ENCODE peak calls at places on chromosomes 3 and 15, in five cellular contexts. Q is fibroblast of mammary gland, Y is neural crest cell, F is fibroblast of the aortic adventitia, A is heart right ventricle. P is an unnamed sample.

GRCh38 chr15:35680951-35681350 is 135.0 kb upstream of the DPH6 start:
- DNase-seq in Q (no peak), Y (no peak), F (no peak), A (no peak), P (no peak)

GRCh38 chr3:66487475-66487874 is 13.3 kb downstream of the LRIG1 start:
- DNase-seq in Q (peak; percentile 87), Y (no peak), F (no peak), A (no peak), P (no peak)

GRCh38 chr3:10319804-10320203 is 1.1 kb downstream of the SEC13 start:
- DNase-seq in Q (no peak), Y (no peak), F (no peak), A (no peak), P (no peak)

GRCh38 chr3:195450731-195451229 is 8.0 kb upstream of the ACAP2 start:
- DNase-seq in Q (peak; percentile 83), Y (no peak), F (peak; percentile 86), A (peak; percentile 5), P (no peak)

GRCh38 chr15:44726568-44727461 is 9.5 kb upstream of the TRIM69 start:
- DNase-seq in Q (peak; percentile 96), Y (no peak), F (peak; percentile 92), A (peak; percentile 69), P (no peak)

GRCh38 chr3:25768851-25769250 is 14.4 kb downstream of the NGLY1 start:
- DNase-seq in Q (no peak), Y (no peak), F (no peak), A (no peak), P (no peak)

GRCh38 chr15:64566629-64567427 is 106.5 kb downstream of the ZNF609 start:
- DNase-seq in Q (no peak), Y (no peak), F (no peak), A (no peak), P (no peak)

GRCh38 chr3:189170559-189170958 is 1.2 kb upstream of the TPRG1 start:
- DNase-seq in Q (no peak), Y (no peak), F (no peak), A (no peak), P (no peak)

GRCh38 chr15:28005004-28005527 is 94.0 kb downstream of the OCA2 start:
- DNase-seq in Q (no peak), Y (no peak), F (no peak), A (no peak), P (peak; percentile 55)

GRCh38 chr15:63938486-63939061 is 104.8 kb upstream of the HERC1 start:
- DNase-seq in Q (no peak), Y (no peak), F (no peak), A (no peak), P (no peak)

GRCh38 chr3:110494728-110495127 is 576.9 kb upstream of the NECTIN3 start:
- DNase-seq in Q (no peak), Y (no peak), F (no peak), A (no peak), P (no peak)

GRCh38 chr3:164897335-164897734 is 181.0 kb downstream of the SI start:
- DNase-seq in Q (no peak), Y (no peak), F (no peak), A (no peak), P (no peak)

GRCh38 chr3:107208100-107208499 is 169.1 kb upstream of the CCDC54 start:
- DNase-seq in Q (peak; percentile 100), Y (no peak), F (peak; percentile 99), A (peak; percentile 81), P (no peak)

GRCh38 chr3:9793161-9793781 is 389 bp downstream of the ARPC4 start:
- DNase-seq in Q (peak; percentile 51), Y (no peak), F (peak; percentile 52), A (peak; percentile 20), P (no peak)

GRCh38 chr3:85020828-85021227 is 62.0 kb downstream of the CADM2 start:
- DNase-seq in Q (no peak), Y (no peak), F (no peak), A (no peak), P (no peak)

GRCh38 chr15:63551400-63551799 is 45.8 kb upstream of the FBXL22 start:
- DNase-seq in Q (peak; percentile 72), Y (no peak), F (peak; percentile 59), A (no peak), P (no peak)

GRCh38 chr15:56052389-56053045 is 59.1 kb upstream of the NEDD4 start:
- DNase-seq in Q (peak; percentile 62), Y (no peak), F (peak; percentile 77), A (no peak), P (no peak)

GRCh38 chr3:134002326-134002725 is 27.4 kb downstream of the SLCO2A1 start:
- DNase-seq in Q (peak; percentile 80), Y (no peak), F (peak; percentile 53), A (no peak), P (no peak)

GRCh38 chr3:64214697-64215018 is 10.6 kb downstream of the PRICKLE2 start:
- DNase-seq in Q (peak; percentile 89), Y (no peak), F (peak; percentile 70), A (peak; percentile 46), P (no peak)

GRCh38 chr15:80902298-80902801 is 87.3 kb downstream of the MESD start:
- DNase-seq in Q (no peak), Y (no peak), F (no peak), A (no peak), P (no peak)

GRCh38 chr3:48879307-48879993 is 19.2 kb downstream of the SLC25A20 start:
- DNase-seq in Q (no peak), Y (no peak), F (no peak), A (no peak), P (no peak)

GRCh38 chr3:14907043-14907966 is 40.1 kb upstream of the NR2C2 start:
- DNase-seq in Q (no peak), Y (no peak), F (no peak), A (peak; percentile 31), P (no peak)

GRCh38 chr3:122705379-122705778 is 24.7 kb downstream of the PARP14 start:
- DNase-seq in Q (no peak), Y (no peak), F (no peak), A (no peak), P (no peak)

GRCh38 chr3:18740631-18741583 is 315.8 kb upstream of the SATB1 start:
- DNase-seq in Q (no peak), Y (no peak), F (no peak), A (no peak), P (no peak)

GRCh38 chr3:4979401-4980228 is at the start of gene BHLHE40:
- DNase-seq in Q (peak; percentile 27), Y (peak; percentile 33), F (peak; percentile 53), A (no peak), P (no peak)

GRCh38 chr15:68608206-68608843 is 29.5 kb downstream of the CORO2B start:
- DNase-seq in Q (peak; percentile 96), Y (no peak), F (peak; percentile 83), A (peak; percentile 84), P (no peak)

GRCh38 chr15:59437473-59437776 is 561 bp upstream of the FAM81A start:
- DNase-seq in Q (no peak), Y (no peak), F (no peak), A (no peak), P (no peak)
- TF ChIP-seq CTCF in Q (no peak), Y (no peak), F (no peak), A (no peak), P (no peak)

GRCh38 chr15:34358367-34358766 is 8.6 kb downstream of the LPCAT4 start:
- DNase-seq in Q (no peak), Y (no peak), F (no peak), A (no peak), P (no peak)
- TF ChIP-seq CTCF in Q (peak; percentile 31), Y (peak; percentile 48), F (peak; percentile 37), A (no peak), P (peak; percentile 54)

GRCh38 chr15:67149068-67149841 is 83.9 kb downstream of the SMAD3 start:
- DNase-seq in Q (no peak), Y (no peak), F (no peak), A (no peak), P (no peak)

GRCh38 chr15:67146875-67147381 is 81.5 kb downstream of the SMAD3 start:
- DNase-seq in Q (peak; percentile 93), Y (no peak), F (peak; percentile 94), A (peak; percentile 62), P (no peak)

GRCh38 chr15:67147410-67147949 is 82.1 kb downstream of the SMAD3 start:
- DNase-seq in Q (no peak), Y (no peak), F (no peak), A (no peak), P (no peak)

GRCh38 chr15:67149859-67150824 is 84.7 kb downstream of the SMAD3 start:
- DNase-seq in Q (peak; percentile 99), Y (no peak), F (peak; percentile 99), A (peak; percentile 75), P (no peak)

DNA sequence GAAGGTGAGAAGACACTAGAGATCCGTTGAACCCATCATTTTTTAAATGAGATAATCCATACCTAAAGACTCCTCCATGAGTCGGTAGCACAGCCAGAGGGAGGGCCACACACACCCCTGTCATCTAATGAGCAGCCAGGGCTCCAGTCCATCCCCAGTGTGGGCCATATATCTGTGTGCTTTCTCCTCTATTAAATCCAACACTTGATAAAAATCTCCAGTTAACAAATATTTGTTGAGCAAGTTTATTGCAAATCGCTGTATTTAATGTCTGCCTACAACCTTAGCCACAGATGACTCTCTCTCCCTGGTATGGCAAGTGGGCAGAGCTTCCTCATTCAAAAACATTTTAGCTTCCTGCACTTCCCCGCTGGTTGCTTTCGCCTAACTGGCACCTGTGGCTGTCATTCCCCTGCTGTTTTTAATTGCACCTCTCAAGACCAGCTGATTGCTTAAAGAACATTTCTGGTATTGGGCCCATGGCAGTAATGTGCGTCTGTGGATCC is 82.8 kb downstream of the SMAD3 start:
- DNase-seq in Q (peak; percentile 81), Y (no peak), F (peak; percentile 57), A (no peak), P (no peak)
- TF ChIP-seq CTCF in Q (no peak), Y (no peak), F (no peak), A (no peak), P (no peak)

GRCh38 chr3:69088033-69088432 is 3.3 kb downstream of the ARL6IP5 start:
- DNase-seq in Q (peak; percentile 73), Y (no peak), F (peak; percentile 59), A (no peak), P (no peak)
- TF ChIP-seq CTCF in Q (peak; percentile 12), Y (no peak), F (peak; percentile 17), A (no peak), P (no peak)

GRCh38 chr3:108406661-108407206 is 103.7 kb downstream of the MYH15 start:
- DNase-seq in Q (peak; percentile 82), Y (peak; percentile 12), F (peak; percentile 83), A (no peak), P (no peak)
- TF ChIP-seq CTCF in Q (peak; percentile 93), Y (peak; percentile 70), F (peak; percentile 80), A (peak; percentile 31), P (peak; percentile 74)